ENCODE peak calls at places on chromosomes 12 and 14, in four cellular contexts. One of them, this sample, is unnamed.
A peak's percentile ranks its signal among the peaks of the same experiment; 100 is the strongest.

GRCh38 chr14:22303589-22304195 is 285.3 kb downstream of the DAD1 start:
- DNase-seq in endothelial cell of umbilical vein: peak; percentile 13
- DNase-seq in A549: no peak
- DNase-seq in mesendoderm: no peak
- DNase-seq in this sample: peak; percentile 48

GRCh38 chr14:91400696-91401095 is 16.9 kb downstream of the CCDC88C start:
- DNase-seq in A549: no peak
- DNase-seq in mesendoderm: no peak
- DNase-seq in endothelial cell of umbilical vein: peak; percentile 73
- DNase-seq in this sample: no peak

GRCh38 chr12:67070307-67070600 is 198.9 kb upstream of the CAND1 start:
- DNase-seq in A549: no peak
- DNase-seq in endothelial cell of umbilical vein: no peak
- DNase-seq in mesendoderm: peak; percentile 29
- DNase-seq in this sample: peak; percentile 1

GRCh38 chr12:66194122-66194521 is 5.1 kb downstream of the IRAK3 start:
- DNase-seq in mesendoderm: no peak
- DNase-seq in endothelial cell of umbilical vein: no peak
- DNase-seq in A549: no peak
- DNase-seq in this sample: no peak

GRCh38 chr12:101792046-101792931 is 38.5 kb downstream of the GNPTAB start:
- DNase-seq in A549: no peak
- DNase-seq in endothelial cell of umbilical vein: peak; percentile 18
- DNase-seq in mesendoderm: peak; percentile 70
- DNase-seq in this sample: peak; percentile 19

GRCh38 chr14:22268875-22269274 is 320.1 kb downstream of the DAD1 start:
- DNase-seq in A549: no peak
- DNase-seq in endothelial cell of umbilical vein: no peak
- DNase-seq in mesendoderm: no peak
- DNase-seq in this sample: peak; percentile 15

GRCh38 chr14:29536886-29537511 is 390.6 kb downstream of the PRKD1 start:
- DNase-seq in endothelial cell of umbilical vein: peak; percentile 33
- DNase-seq in A549: no peak
- DNase-seq in mesendoderm: no peak
- DNase-seq in this sample: peak; percentile 49

GRCh38 chr12:33438890-33439586 is 581 bp downstream of the SYT10 start:
- DNase-seq in mesendoderm: peak; percentile 40
- DNase-seq in endothelial cell of umbilical vein: no peak
- DNase-seq in A549: no peak
- DNase-seq in this sample: peak; percentile 22

GRCh38 chr14:58133739-58134138 is 18.3 kb downstream of the ARMH4 start:
- DNase-seq in mesendoderm: peak; percentile 61
- DNase-seq in A549: no peak
- DNase-seq in endothelial cell of umbilical vein: no peak
- DNase-seq in this sample: peak; percentile 76

GRCh38 chr14:47948981-47949380 is 273.6 kb upstream of the MDGA2 start:
- DNase-seq in mesendoderm: peak; percentile 5
- DNase-seq in A549: no peak
- DNase-seq in endothelial cell of umbilical vein: no peak
- DNase-seq in this sample: no peak

GRCh38 chr12:132414634-132415340 is 75.2 kb upstream of the FBRSL1 start:
- DNase-seq in mesendoderm: peak; percentile 74
- DNase-seq in endothelial cell of umbilical vein: peak; percentile 51
- DNase-seq in A549: peak; percentile 88
- DNase-seq in this sample: peak; percentile 87

GRCh38 chr14:33475623-33476022 is 475.3 kb downstream of the EGLN3 start:
- DNase-seq in endothelial cell of umbilical vein: peak; percentile 88
- DNase-seq in A549: no peak
- DNase-seq in mesendoderm: peak; percentile 96
- DNase-seq in this sample: peak; percentile 41

GRCh38 chr12:110560048-110560447 is 23.1 kb downstream of the PPTC7 start:
- DNase-seq in A549: no peak
- DNase-seq in endothelial cell of umbilical vein: no peak
- DNase-seq in mesendoderm: no peak
- DNase-seq in this sample: no peak

GRCh38 chr12:124774054-124774461 is 89.6 kb downstream of the SCARB1 start:
- DNase-seq in endothelial cell of umbilical vein: no peak
- DNase-seq in A549: no peak
- DNase-seq in mesendoderm: no peak
- DNase-seq in this sample: peak; percentile 33

GRCh38 chr12:124277394-124278222 is 17.3 kb upstream of the RFLNA start:
- DNase-seq in mesendoderm: peak; percentile 6
- DNase-seq in endothelial cell of umbilical vein: no peak
- DNase-seq in A549: no peak
- DNase-seq in this sample: no peak

GRCh38 chr14:50875359-50876090 is 3.7 kb downstream of the ABHD12B start:
- DNase-seq in endothelial cell of umbilical vein: no peak
- DNase-seq in mesendoderm: no peak
- DNase-seq in A549: no peak
- DNase-seq in this sample: peak; percentile 64

GRCh38 chr12:22974865-22975264 is 349.9 kb downstream of the ETNK1 start:
- DNase-seq in A549: peak; percentile 15
- DNase-seq in mesendoderm: peak; percentile 86
- DNase-seq in endothelial cell of umbilical vein: peak; percentile 83
- DNase-seq in this sample: peak; percentile 96

GRCh38 chr12:132506730-132507538 is 17.0 kb downstream of the FBRSL1 start:
- DNase-seq in A549: no peak
- DNase-seq in endothelial cell of umbilical vein: peak; percentile 85
- DNase-seq in mesendoderm: peak; percentile 31
- DNase-seq in this sample: peak; percentile 79

GRCh38 chr14:90727082-90727481 is 89.1 kb downstream of the TTC7B start:
- DNase-seq in A549: no peak
- DNase-seq in endothelial cell of umbilical vein: no peak
- DNase-seq in mesendoderm: no peak
- DNase-seq in this sample: no peak

GRCh38 chr14:68695326-68695768 is 97.5 kb downstream of the ZFP36L1 start:
- DNase-seq in endothelial cell of umbilical vein: peak; percentile 96
- DNase-seq in A549: peak; percentile 97
- DNase-seq in mesendoderm: no peak
- DNase-seq in this sample: peak; percentile 99

GRCh38 chr14:99832326-99832725 is 39.1 kb downstream of the EML1 start:
- DNase-seq in endothelial cell of umbilical vein: no peak
- DNase-seq in A549: no peak
- DNase-seq in mesendoderm: no peak
- DNase-seq in this sample: no peak

GRCh38 chr14:98906123-98906995 is 365.6 kb downstream of the BCL11B start:
- DNase-seq in mesendoderm: peak; percentile 30
- DNase-seq in endothelial cell of umbilical vein: no peak
- DNase-seq in A549: peak; percentile 71
- DNase-seq in this sample: no peak

GRCh38 chr12:101570022-101570421 is 24.7 kb upstream of the MYBPC1 start:
- DNase-seq in endothelial cell of umbilical vein: peak; percentile 10
- DNase-seq in mesendoderm: peak; percentile 87
- DNase-seq in A549: no peak
- DNase-seq in this sample: peak; percentile 54

DNA sequence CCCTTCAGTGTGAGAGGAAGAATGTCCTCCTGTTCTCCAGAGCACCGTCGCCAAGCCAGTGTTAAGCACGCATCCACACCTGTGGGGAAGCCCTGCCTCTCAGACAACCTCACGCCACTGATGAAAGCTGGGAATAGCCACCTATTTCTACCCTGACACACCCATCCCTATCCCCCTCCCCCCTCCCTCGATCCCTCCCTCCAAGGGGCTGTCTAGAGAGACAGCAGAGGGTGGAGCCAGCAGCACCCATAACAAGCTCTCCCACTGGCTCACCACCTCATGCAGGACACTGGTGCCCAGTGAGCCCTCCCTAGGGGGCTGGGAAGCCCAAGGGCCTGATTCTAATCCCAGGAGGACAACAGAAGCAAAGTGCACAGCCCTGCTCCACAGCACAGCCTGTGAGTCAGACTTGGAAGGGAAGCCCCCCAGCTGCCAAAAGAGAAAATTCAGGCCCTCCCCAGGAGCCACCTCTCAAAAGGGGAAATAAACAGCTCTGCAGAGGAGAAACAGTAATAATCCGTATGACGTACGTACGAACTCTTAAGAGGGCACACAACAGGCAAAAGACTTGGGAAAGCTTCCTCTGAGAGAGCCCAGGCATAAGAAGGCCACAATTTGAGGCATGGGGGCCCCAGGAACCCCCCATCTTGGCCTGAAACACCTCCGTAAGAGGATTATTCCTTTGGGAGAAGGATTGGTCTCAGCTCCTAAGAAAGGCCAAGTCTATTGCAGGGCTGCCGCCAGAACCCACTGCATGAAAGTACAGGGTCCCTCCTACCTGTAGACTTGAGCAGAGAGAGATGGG is 7.7 kb downstream of the PITPNM2 start:
- DNase-seq in A549: no peak
- DNase-seq in endothelial cell of umbilical vein: no peak
- DNase-seq in mesendoderm: no peak
- DNase-seq in this sample: no peak
- H3K4me2 ChIP-seq in A549: peak overlapping the region; percentile 66
- H3K4me2 ChIP-seq in endothelial cell of umbilical vein: no peak overlapping the region
- H3K4me2 ChIP-seq in mesendoderm: no peak overlapping the region
- H3K4me2 ChIP-seq in this sample: no peak overlapping the region

GRCh38 chr12:15163577-15163976 is 57.6 kb downstream of the RERG start:
- DNase-seq in mesendoderm: peak; percentile 29
- DNase-seq in endothelial cell of umbilical vein: no peak
- DNase-seq in A549: no peak
- DNase-seq in this sample: no peak

GRCh38 chr12:15164997-15165659 is 56.1 kb downstream of the RERG start:
- DNase-seq in mesendoderm: peak; percentile 66
- DNase-seq in A549: no peak
- DNase-seq in endothelial cell of umbilical vein: no peak
- DNase-seq in this sample: no peak

GRCh38 chr12:15172423-15172822 is 48.8 kb downstream of the RERG start:
- DNase-seq in mesendoderm: no peak
- DNase-seq in endothelial cell of umbilical vein: no peak
- DNase-seq in A549: no peak
- DNase-seq in this sample: no peak

GRCh38 chr12:15171015-15171646 is 50.1 kb downstream of the RERG start:
- DNase-seq in A549: peak; percentile 13
- DNase-seq in endothelial cell of umbilical vein: no peak
- DNase-seq in mesendoderm: peak; percentile 11
- DNase-seq in this sample: no peak

DNA sequence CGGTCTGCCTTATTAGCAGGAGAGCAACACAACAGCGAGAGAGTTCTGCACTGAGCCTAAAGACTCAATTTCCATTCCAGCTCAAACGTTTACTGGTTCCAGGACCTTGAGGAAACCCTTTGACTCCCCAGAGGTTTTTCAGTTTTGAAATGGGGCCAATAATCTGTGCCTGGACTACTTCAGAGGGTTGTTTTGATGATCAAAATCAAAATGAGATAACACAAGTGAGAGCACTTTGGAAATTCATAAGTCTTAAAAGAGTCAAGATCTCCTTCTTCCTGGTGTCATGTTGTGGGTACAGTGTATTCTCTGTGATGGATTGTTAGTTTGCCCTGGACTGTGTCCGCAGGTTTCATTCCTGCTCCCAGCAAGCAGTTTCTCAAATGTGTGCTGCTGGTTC is 52.9 kb downstream of the RERG start:
- DNase-seq in mesendoderm: no peak
- DNase-seq in endothelial cell of umbilical vein: no peak
- DNase-seq in A549: no peak
- DNase-seq in this sample: no peak
- H3K27ac ChIP-seq in mesendoderm: no peak overlapping the region
- H3K27ac ChIP-seq in endothelial cell of umbilical vein: no peak overlapping the region
- H3K27ac ChIP-seq in A549: peak overlapping the region; percentile 20
- H3K27ac ChIP-seq in this sample: no peak overlapping the region

GRCh38 chr14:60324837-60325236 is 75.8 kb downstream of the PPM1A start:
- DNase-seq in A549: no peak
- DNase-seq in endothelial cell of umbilical vein: no peak
- DNase-seq in mesendoderm: no peak
- DNase-seq in this sample: no peak
- H3K4me2 ChIP-seq in A549: no peak overlapping the region
- H3K4me2 ChIP-seq in endothelial cell of umbilical vein: no peak overlapping the region
- H3K4me2 ChIP-seq in mesendoderm: no peak overlapping the region
- H3K4me2 ChIP-seq in this sample: no peak overlapping the region

GRCh38 chr14:71555654-71556559 is 376.3 kb upstream of the RGS6 start:
- DNase-seq in A549: no peak
- DNase-seq in endothelial cell of umbilical vein: peak; percentile 16
- DNase-seq in mesendoderm: no peak
- DNase-seq in this sample: peak; percentile 36

GRCh38 chr14:71554323-71554722 is 377.9 kb upstream of the RGS6 start:
- DNase-seq in endothelial cell of umbilical vein: no peak
- DNase-seq in mesendoderm: peak; percentile 34
- DNase-seq in A549: no peak
- DNase-seq in this sample: no peak

GRCh38 chr14:71552809-71553208 is 379.4 kb upstream of the RGS6 start:
- DNase-seq in mesendoderm: no peak
- DNase-seq in A549: no peak
- DNase-seq in endothelial cell of umbilical vein: no peak
- DNase-seq in this sample: no peak

GRCh38 chr14:71554959-71555612 is 377.1 kb upstream of the RGS6 start:
- DNase-seq in mesendoderm: no peak
- DNase-seq in endothelial cell of umbilical vein: no peak
- DNase-seq in A549: no peak
- DNase-seq in this sample: no peak

DNA sequence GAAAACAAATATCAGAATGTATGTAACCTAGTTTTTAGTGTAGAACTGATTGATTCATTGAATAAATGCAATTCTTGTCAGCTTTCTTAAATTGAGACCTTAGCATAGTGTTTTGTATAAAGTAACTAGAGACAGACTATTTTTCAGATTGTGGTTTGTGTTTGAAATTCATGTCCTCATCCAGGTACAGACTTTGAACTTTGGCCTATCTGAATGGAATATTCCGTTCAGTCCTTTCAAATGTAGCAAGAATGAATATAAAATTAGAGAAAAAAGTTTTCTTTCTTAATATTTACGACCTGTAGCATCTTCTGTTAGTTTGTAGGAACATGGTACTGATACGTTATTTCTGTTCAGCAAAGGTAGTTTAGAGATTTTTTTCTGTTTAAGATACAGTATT is 378.4 kb upstream of the RGS6 start:
- DNase-seq in endothelial cell of umbilical vein: no peak
- DNase-seq in mesendoderm: no peak
- DNase-seq in A549: no peak
- DNase-seq in this sample: no peak
- H3K27ac ChIP-seq in endothelial cell of umbilical vein: no peak overlapping the region
- H3K27ac ChIP-seq in mesendoderm: no peak overlapping the region
- H3K27ac ChIP-seq in A549: no peak overlapping the region
- H3K27ac ChIP-seq in this sample: no peak overlapping the region

DNA sequence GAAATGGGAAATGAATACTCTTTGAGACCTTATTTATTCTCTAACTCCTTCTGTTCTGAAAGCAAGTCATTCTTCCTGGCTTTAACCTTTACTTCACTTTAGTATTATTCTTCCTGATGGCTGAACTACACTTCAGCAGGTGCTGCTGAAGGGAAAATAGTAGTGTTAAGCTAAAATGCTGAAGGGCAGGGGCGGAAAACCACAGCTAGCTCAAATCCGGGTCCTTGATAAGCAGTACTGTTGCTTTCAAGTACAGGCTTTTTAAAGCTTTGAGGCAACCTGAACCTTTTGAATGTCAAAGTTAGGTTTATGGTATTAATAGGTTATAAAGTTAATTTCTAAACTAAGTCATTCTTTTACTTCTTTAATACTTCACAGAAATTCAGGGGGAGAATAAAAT is 10.7 kb downstream of the CCDC196 start:
- DNase-seq in endothelial cell of umbilical vein: no peak
- DNase-seq in mesendoderm: no peak
- DNase-seq in A549: no peak
- DNase-seq in this sample: no peak
- H3K4me2 ChIP-seq in endothelial cell of umbilical vein: no peak overlapping the region
- H3K4me2 ChIP-seq in mesendoderm: no peak overlapping the region
- H3K4me2 ChIP-seq in A549: no peak overlapping the region
- H3K4me2 ChIP-seq in this sample: no peak overlapping the region